ENCODE peak calls at places on chromosomes 11 and 22, in five cellular contexts. S is H1, E is HepG2, L is GM12878, I is K562. T is an unnamed sample.

GRCh38 chr11:61996933-61997332 is 29.5 kb upstream of the FTH1 start:
- DNase-seq in L (no peak), S (no peak), I (no peak), E (peak; percentile 69), T (no peak)

GRCh38 chr22:50084085-50084484 is 1.1 kb downstream of the MLC1 start:
- DNase-seq in L (no peak), I (no peak), S (no peak), E (no peak), T (no peak)

GRCh38 chr22:42994917-42995562 is 19.9 kb downstream of the PACSIN2 start:
- DNase-seq in E (peak; percentile 98), L (peak; percentile 46), S (no peak), I (no peak), T (no peak)

GRCh38 chr11:2207212-2207611 is 35.6 kb upstream of the TH start:
- DNase-seq in L (no peak), S (peak; percentile 22), E (no peak), I (no peak), T (no peak)

GRCh38 chr11:25927391-25927790 is 404.5 kb upstream of the ANO3 start:
- DNase-seq in L (no peak), I (no peak), S (no peak), E (no peak), T (no peak)

GRCh38 chr22:44085743-44086741 is 61.9 kb downstream of the PARVB start:
- DNase-seq in L (peak; percentile 27), E (peak; percentile 43), S (no peak), I (peak; percentile 50), T (peak; percentile 52)

GRCh38 chr11:59810189-59810910 is at the start of gene MRPL16:
- DNase-seq in S (peak; percentile 93), L (peak; percentile 69), I (peak; percentile 96), E (peak; percentile 87), T (peak; percentile 92)

GRCh38 chr11:6531267-6531752 is 34.2 kb downstream of the DNHD1 start:
- DNase-seq in L (peak; percentile 27), I (peak; percentile 69), S (no peak), E (peak; percentile 31), T (peak; percentile 45)

GRCh38 chr22:23213581-23214341 is 33.5 kb downstream of the BCR start:
- DNase-seq in S (no peak), E (no peak), L (no peak), I (no peak), T (no peak)

GRCh38 chr11:92920295-92920694 is 49.2 kb upstream of the MTNR1B start:
- DNase-seq in L (no peak), I (no peak), S (no peak), E (no peak), T (no peak)

GRCh38 chr11:110565690-110566336 is 136.1 kb downstream of the FDX1 start:
- DNase-seq in E (no peak), S (no peak), L (no peak), I (no peak), T (no peak)

GRCh38 chr22:36897611-36898010 is 15.8 kb upstream of the CSF2RB start:
- DNase-seq in I (no peak), S (no peak), E (no peak), L (no peak), T (no peak)

GRCh38 chr11:45174168-45174835 is 27.9 kb downstream of the PRDM11 start:
- DNase-seq in L (no peak), S (no peak), E (no peak), I (no peak), T (no peak)

GRCh38 chr11:28679795-28680194 is 571.6 kb downstream of the METTL15 start:
- DNase-seq in S (no peak), L (no peak), E (no peak), I (no peak), T (no peak)

GRCh38 chr11:131910491-131911387 is 540.3 kb downstream of the NTM start:
- DNase-seq in I (no peak), S (peak; percentile 74), E (no peak), L (no peak), T (no peak)
- TF ChIP-seq ATF3 in I (no peak), S (no peak), E (no peak), L (no peak), T (no peak)

GRCh38 chr11:128478305-128478704 is 109.1 kb downstream of the ETS1 start:
- DNase-seq in L (no peak), E (no peak), S (no peak), I (no peak), T (no peak)
- H3K4me1 ChIP-seq in L (peaks cover 64% of the 10 kb centered on the region), E (no peaks in the 10 kb centered on the region), S (peaks cover 2% of the 10 kb centered on the region), I (no peaks in the 10 kb centered on the region), T (no peaks in the 10 kb centered on the region)

GRCh38 chr22:18078329-18079041 is 695 bp downstream of the PEX26 start:
- DNase-seq in I (peak; percentile 34), S (peak; percentile 62), E (peak; percentile 34), L (no peak), T (no peak)

GRCh38 chr22:18077087-18077638 is 627 bp upstream of the PEX26 start:
- DNase-seq in E (no peak), I (no peak), L (no peak), S (no peak), T (no peak)

GRCh38 chr22:18076060-18076497 is 1.7 kb upstream of the PEX26 start:
- DNase-seq in I (peak; percentile 89), S (peak; percentile 52), L (no peak), E (peak; percentile 86), T (peak; percentile 75)

GRCh38 chr22:18077639-18078328 is at the start of gene PEX26:
- DNase-seq in I (peak; percentile 98), L (peak; percentile 84), S (peak; percentile 86), E (peak; percentile 92), T (peak; percentile 87)

DNA sequence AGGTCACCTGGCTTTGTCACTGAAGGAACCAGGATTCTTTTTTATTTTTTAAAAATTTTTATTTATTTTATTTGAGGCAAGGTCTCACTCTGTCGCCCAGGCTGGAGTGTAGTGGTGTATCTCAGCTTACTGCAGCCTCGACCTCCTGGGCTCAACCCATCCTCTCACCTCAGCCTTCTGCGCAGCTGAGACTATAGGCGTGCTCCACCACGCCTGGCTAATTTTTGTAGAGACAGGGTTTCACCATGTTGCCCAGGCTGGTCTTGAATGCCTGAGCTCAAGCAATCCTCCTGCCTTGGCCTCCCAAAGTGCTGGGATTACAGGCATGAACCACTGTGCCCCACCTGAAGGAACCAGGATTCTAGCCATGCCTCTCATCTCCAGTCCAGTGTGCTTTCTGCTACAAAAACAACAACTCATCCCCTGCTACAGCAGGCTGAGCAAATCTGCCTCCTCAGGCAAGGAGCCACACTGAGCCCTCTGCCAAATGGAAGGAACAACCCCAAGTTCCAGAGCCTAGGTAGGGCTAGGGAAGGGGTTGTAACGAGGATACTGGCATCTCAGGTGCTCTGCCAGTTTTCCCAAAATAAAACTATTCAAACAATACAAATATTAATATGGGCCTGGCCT is 2.6 kb upstream of the PEX26 start:
- DNase-seq in I (no peak), S (no peak), L (no peak), E (no peak), T (no peak)
- TF ChIP-seq ATF3 in I (no peak), S (no peak), L (no peak), E (no peak), T (no peak)

DNA sequence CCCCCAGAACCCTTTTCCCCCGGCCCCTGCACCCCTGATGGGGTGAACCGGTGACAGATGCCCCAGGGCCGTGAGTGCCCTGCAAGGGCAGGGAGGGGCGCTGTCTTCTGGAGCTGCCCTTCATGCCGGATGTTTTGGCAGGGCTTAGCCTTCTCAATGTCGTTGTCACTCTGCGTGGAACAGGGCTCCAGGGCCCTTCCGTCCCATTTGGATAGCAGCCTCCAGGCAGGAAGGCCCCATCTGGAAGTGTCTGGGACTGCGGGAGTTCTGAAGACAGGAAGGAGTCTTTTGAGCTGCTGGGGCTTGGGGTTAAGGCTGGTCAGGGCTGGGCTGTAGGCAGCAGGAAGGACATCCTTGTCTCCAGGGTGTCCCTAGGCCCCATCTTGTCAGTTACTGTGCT is 4.6 kb downstream of the FRMD8 start:
- DNase-seq in S (no peak), I (no peak), L (no peak), E (no peak), T (no peak)
- H3K4me1 ChIP-seq in S (peaks cover 2% of the 10 kb centered on the region), I (peaks cover 57% of the 10 kb centered on the region), L (peaks cover 31% of the 10 kb centered on the region), E (peaks cover 28% of the 10 kb centered on the region), T (peaks cover 28% of the 10 kb centered on the region)

GRCh38 chr11:66035653-66036333 is 9.5 kb upstream of the CATSPER1 start:
- DNase-seq in I (no peak), E (no peak), S (no peak), L (no peak), T (no peak)
- TF ChIP-seq ATF3 in I (no peak), E (no peak), S (no peak), L (no peak), T (no peak)

GRCh38 chr11:112165049-112165448 is 1.2 kb upstream of the IL18 start:
- DNase-seq in S (no peak), L (no peak), I (no peak), E (no peak), T (no peak)
- H3K4me1 ChIP-seq in S (no peaks in the 10 kb centered on the region), L (no peaks in the 10 kb centered on the region), I (peaks cover 3% of the 10 kb centered on the region), E (peaks cover 48% of the 10 kb centered on the region), T (peaks cover 55% of the 10 kb centered on the region)

GRCh38 chr11:24082860-24083259 is 414.0 kb upstream of the LUZP2 start:
- DNase-seq in L (no peak), E (no peak), S (no peak), I (no peak), T (no peak)

GRCh38 chr11:24082241-24082640 is 414.6 kb upstream of the LUZP2 start:
- DNase-seq in I (no peak), L (no peak), S (no peak), E (no peak), T (no peak)

DNA sequence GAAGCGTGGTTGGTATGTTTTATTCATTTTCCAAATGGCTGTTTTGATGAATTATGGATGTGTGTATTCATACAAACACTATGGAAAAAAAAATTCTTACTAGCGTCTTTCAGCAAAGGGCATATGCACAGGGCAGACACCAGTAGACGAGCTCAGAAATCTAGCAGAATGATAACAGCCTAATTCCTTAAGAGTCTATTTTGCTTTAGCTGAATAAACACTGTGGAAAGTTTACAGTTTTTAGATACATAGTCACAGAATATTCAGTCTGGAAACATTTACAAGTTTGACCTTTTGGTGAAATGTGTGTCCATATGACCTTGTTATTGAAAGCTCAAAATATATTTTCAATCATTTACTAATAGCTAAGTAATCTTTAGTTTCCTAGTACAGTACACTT is 418.8 kb upstream of the LUZP2 start:
- DNase-seq in L (no peak), I (no peak), S (no peak), E (no peak), T (no peak)
- TF ChIP-seq ATF3 in L (no peak), I (no peak), S (no peak), E (no peak), T (no peak)

DNA sequence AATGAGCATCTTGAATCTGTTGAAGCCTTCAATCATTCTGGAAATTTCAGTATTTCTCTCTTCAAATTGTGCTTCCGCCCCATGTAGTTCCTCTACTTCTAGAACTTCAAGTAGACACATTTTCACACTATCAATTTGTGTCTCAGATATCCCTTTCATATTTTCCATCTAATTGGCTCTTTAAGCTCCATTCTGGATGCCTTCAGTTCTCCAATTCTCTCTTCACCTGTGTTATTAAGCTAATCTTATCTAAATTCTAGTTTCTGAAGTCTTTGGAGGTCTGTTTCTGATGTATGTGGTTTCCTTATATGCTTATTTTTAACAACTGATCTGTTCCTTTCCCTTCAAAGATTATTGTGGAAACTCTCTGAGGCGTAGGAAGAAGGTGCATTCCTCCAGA is 36.3 kb downstream of the CSTF3 start:
- DNase-seq in E (no peak), I (no peak), S (no peak), L (no peak), T (no peak)
- H3K4me1 ChIP-seq in E (no peaks in the 10 kb centered on the region), I (no peaks in the 10 kb centered on the region), S (no peaks in the 10 kb centered on the region), L (peaks cover 5% of the 10 kb centered on the region), T (no peaks in the 10 kb centered on the region)